ENCODE peak calls at places on chromosomes 12 and 14, in six cellular contexts. D is stomach, T is Peyer's patch, O is mucosa of descending colon, Q is fibroblast of lung, B is small intestine. H is an unnamed sample. For H3K9me3, the result is how much of the 10 kb centered on the place peaks cover.

GRCh38 chr14:65045691-65046090 is 56.6 kb downstream of the MAX start:
- DNase-seq in B (no peak), D (no peak), O (no peak), Q (no peak), T (no peak), H (no peak)

GRCh38 chr12:91931110-91931509 is 214.5 kb downstream of the BTG1 start:
- DNase-seq in B (peak), Q (peak), O (peak), T (no peak), D (peak), H (no peak)

GRCh38 chr12:14995583-14996425 is 23.0 kb downstream of the PDE6H start:
- DNase-seq in D (no peak), Q (peak), T (no peak), O (no peak), B (peak), H (no peak)

GRCh38 chr12:42690264-42690663 is 100.7 kb upstream of the PRICKLE1 start:
- DNase-seq in B (no peak), T (no peak), Q (no peak), D (no peak), O (no peak), H (no peak)

GRCh38 chr12:464484-465267 is 4.9 kb downstream of the B4GALNT3 start:
- DNase-seq in T (no peak), Q (no peak), O (no peak), B (no peak), D (peak), H (no peak)

GRCh38 chr12:106769546-106769945 is 4.9 kb upstream of the RIC8B start:
- DNase-seq in Q (peak), O (no peak), D (no peak), B (no peak), T (no peak), H (no peak)

GRCh38 chr12:92971869-92972524 is 42.9 kb upstream of the EEA1 start:
- DNase-seq in O (no peak), Q (peak), D (no peak), T (no peak), B (no peak), H (no peak)

GRCh38 chr12:22525426-22525825 is 18.9 kb downstream of the C2CD5 start:
- DNase-seq in Q (peak), O (no peak), T (no peak), D (no peak), B (no peak), H (no peak)

GRCh38 chr12:4273651-4274395 is at the start of gene CCND2:
- DNase-seq in T (peak), Q (peak), B (peak), D (peak), O (peak), H (peak)

GRCh38 chr14:105534586-105534985 is 8.2 kb downstream of the TMEM121 start:
- DNase-seq in O (no peak), Q (no peak), D (no peak), B (no peak), T (no peak), H (no peak)
- H3K9me3 ChIP-seq in O (under half), Q (under half), D (under half), B (under half), T (under half), H (under half)

GRCh38 chr14:106606936-106607335 is 1080.6 kb downstream of the TMEM121 start:
- DNase-seq in D (no peak), T (no peak), Q (no peak), B (no peak), O (no peak), H (no peak)
- H3K9me3 ChIP-seq in D (under half), T (under half), Q (under half), B (under half), O (under half), H (under half)

DNA sequence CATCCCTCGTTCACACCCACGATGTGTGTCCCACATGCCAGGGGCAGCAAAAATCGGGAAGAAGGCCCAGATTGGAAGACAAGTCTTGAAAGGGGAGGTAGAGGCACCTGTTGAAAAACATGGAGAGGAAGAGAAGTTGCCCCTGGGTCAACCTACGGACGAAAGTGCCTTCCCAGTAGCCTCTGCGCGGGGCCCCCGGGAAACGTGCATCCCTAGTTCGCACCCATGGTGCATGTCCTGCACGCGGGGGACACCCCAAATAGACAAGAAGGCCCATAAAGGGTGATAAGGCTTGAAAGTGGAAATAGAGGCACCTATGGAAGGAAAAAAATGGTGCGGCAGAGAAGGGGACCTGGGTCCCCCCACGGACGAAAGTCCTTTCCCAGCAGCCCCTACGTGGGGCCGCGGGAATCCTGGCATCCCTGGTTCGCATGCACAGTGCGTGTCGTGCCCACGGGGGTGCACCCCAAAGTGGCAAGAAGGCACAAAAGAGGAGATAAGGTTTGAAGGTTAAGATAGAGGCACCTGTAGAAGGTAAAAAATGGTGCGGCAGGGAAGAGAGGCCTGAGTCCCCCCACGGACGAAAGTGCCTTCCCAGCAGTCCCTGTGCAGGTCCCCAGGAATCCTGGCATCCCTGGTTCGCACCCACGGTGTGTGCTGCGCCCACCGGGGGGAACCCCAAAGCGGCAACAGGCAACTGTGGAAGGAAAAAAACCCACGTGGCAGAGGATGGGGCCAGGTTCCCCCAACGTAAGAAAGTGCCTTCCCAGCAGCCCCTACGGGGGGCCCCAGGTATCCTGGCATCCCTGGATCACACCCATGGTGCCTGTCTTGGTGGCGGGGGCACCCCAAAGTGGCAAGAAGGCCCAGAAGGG is 278.3 kb downstream of the ALG10 start:
- DNase-seq in Q (no peak), D (no peak), O (peak), T (no peak), B (no peak), H (no peak)
- H3K9me3 ChIP-seq in Q (under half), D (half or more), O (half or more), T (under half), B (under half), H (under half)

GRCh38 chr14:40467969-40468368 is 1035.7 kb upstream of the FBXO33 start:
- DNase-seq in D (no peak), O (no peak), Q (no peak), T (no peak), B (no peak), H (no peak)
- H3K9me3 ChIP-seq in D (half or more), O (under half), Q (under half), T (under half), B (under half), H (under half)

DNA sequence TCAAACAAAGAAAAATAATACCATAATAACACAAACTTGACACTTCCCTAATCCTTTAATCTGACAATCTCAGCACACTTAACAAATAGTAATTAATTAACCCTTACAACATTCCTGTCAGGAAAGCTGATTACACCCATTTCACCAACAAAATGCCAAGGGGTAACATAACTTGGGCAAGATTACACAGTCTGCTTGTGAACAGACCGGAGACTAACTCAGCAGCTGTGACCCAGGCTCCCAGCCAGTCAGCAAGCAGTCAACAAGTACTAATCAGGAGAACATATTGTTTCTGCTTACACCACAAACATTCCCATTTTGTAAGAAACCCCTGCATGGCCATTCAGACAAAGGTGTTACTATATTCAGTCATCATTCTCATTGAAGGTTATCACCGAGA is 592.5 kb upstream of the FLRT2 start:
- DNase-seq in O (no peak), T (no peak), Q (no peak), D (no peak), B (no peak), H (no peak)
- H3K9me3 ChIP-seq in O (under half), T (under half), Q (under half), D (under half), B (under half), H (under half)

GRCh38 chr12:133073836-133074235 is 6.9 kb upstream of the ZNF140 start:
- DNase-seq in T (no peak), Q (no peak), B (no peak), D (no peak), O (no peak), H (no peak)
- H3K9me3 ChIP-seq in T (under half), Q (under half), B (under half), D (half or more), O (half or more), H (half or more)

DNA sequence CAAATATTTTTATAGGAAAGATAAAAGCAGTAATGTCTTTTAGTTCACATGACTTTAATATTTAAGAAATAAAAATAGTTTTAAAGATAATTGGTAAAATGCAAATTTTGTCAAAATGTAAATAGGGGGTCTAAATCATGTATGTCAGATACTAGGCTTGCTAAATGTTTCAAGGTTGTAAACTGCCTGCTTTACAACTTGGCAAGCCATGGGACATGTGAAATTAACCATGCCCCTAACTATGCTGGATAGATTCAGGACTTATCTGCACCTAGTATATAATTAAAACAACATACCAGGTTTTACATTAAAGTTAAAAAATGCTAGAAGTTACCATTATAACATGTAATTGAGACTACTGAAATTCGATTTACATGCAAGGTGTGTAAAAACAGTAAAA is 537.3 kb upstream of the MIS18BP1 start:
- DNase-seq in B (no peak), O (no peak), D (no peak), Q (no peak), T (no peak), H (no peak)
- H3K9me3 ChIP-seq in B (under half), O (under half), D (under half), Q (under half), T (under half), H (under half)

H was measured in tibial nerve.